ENCODE peak calls at places on chromosomes 6 and 20, in eight cellular contexts. A is fibroblast of pulmonary artery; O is cardiac muscle cell; K is NCI-H460; B is stimulated activated CD8-positive, alpha-beta memory T cell treated with anti-CD3 and anti-CD28 coated beads, Interleukin-15, amount 100 ng/mL, for 24 hours; F is kidney; C is left ventricle myocardium superior; V is EH. Q is an unnamed sample.

GRCh38 chr20:36744243-36744642 is 1.6 kb downstream of the NDRG3 start:
- DNase-seq in F (no peak), K (no peak), V (no peak), A (no peak), C (no peak), B (no peak), O (no peak), Q (no peak)

GRCh38 chr6:101776919-101777350 is 383.4 kb downstream of the GRIK2 start:
- DNase-seq in K (no peak), B (no peak), F (no peak), O (no peak), A (no peak), C (peak), V (no peak), Q (no peak)

GRCh38 chr6:29758761-29759160 is 35.5 kb downstream of the HLA-F start:
- DNase-seq in O (no peak), B (no peak), F (no peak), K (no peak), C (no peak), A (no peak), V (no peak), Q (peak)

GRCh38 chr20:37314099-37314498 is 24.6 kb downstream of the MANBAL start:
- DNase-seq in C (no peak), K (no peak), A (no peak), F (no peak), B (no peak), O (no peak), V (no peak), Q (no peak)

GRCh38 chr6:67252663-67253062 is 1382.4 kb upstream of the ADGRB3 start:
- DNase-seq in B (no peak), K (no peak), O (peak), V (no peak), A (no peak), C (no peak), F (no peak), Q (no peak)

GRCh38 chr6:26275663-26276062 is 89.3 kb upstream of the BTN3A2 start:
- DNase-seq in B (no peak), K (no peak), A (no peak), V (no peak), O (no peak), F (no peak), C (no peak), Q (no peak)

GRCh38 chr6:90471297-90471696 is 115.6 kb downstream of the MAP3K7 start:
- DNase-seq in B (no peak), A (no peak), O (no peak), F (no peak), K (no peak), V (no peak), C (no peak), Q (no peak)

GRCh38 chr6:125781307-125781868 is 9.4 kb upstream of the NCOA7 start:
- DNase-seq in A (peak), C (no peak), F (no peak), B (no peak), O (peak), K (no peak), V (peak), Q (no peak)

GRCh38 chr6:6972456-6972855 is 135.3 kb upstream of the RREB1 start:
- DNase-seq in B (no peak), O (peak), A (peak), F (no peak), K (no peak), V (peak), C (no peak), Q (no peak)

GRCh38 chr6:22589118-22589517 is 19.8 kb downstream of the HDGFL1 start:
- DNase-seq in K (no peak), A (no peak), V (no peak), O (no peak), B (no peak), C (no peak), F (no peak), Q (no peak)

GRCh38 chr6:14059791-14060436 is 57.7 kb upstream of the CD83 start:
- DNase-seq in B (no peak), C (peak), V (no peak), O (no peak), A (no peak), F (peak), K (no peak), Q (peak)

GRCh38 chr6:108698593-108699289 is 138.0 kb downstream of the FOXO3 start:
- DNase-seq in A (no peak), F (no peak), O (no peak), B (no peak), V (no peak), C (no peak), K (no peak), Q (no peak)

GRCh38 chr20:654427-654770 is 1.4 kb upstream of the SRXN1 start:
- DNase-seq in F (no peak), K (no peak), B (no peak), V (no peak), O (no peak), C (no peak), A (no peak), Q (no peak)

GRCh38 chr6:148501178-148501590 is 158.5 kb downstream of the SASH1 start:
- DNase-seq in C (no peak), B (no peak), K (peak), V (peak), A (peak), O (peak), F (no peak), Q (no peak)

GRCh38 chr20:9498322-9498721 is 16.1 kb upstream of the LAMP5 start:
- DNase-seq in B (no peak), O (no peak), K (no peak), C (no peak), F (no peak), V (peak), A (no peak), Q (no peak)

GRCh38 chr6:26360451-26361416 is 4.3 kb upstream of the BTN3A2 start:
- DNase-seq in A (no peak), V (no peak), C (no peak), K (no peak), O (no peak), F (no peak), B (no peak), Q (no peak)

GRCh38 chr6:49980898-49981297 is 11.5 kb upstream of the DEFB113 start:
- DNase-seq in B (no peak), V (no peak), F (no peak), O (no peak), A (no peak), C (no peak), K (peak), Q (no peak)

GRCh38 chr20:62819494-62820174 is 2.8 kb downstream of the COL9A3 start:
- DNase-seq in O (peak), V (peak), C (peak), F (no peak), K (no peak), A (peak), B (no peak), Q (no peak)

GRCh38 chr20:60349418-60349817 is 391.2 kb downstream of the CDH26 start:
- DNase-seq in V (no peak), A (no peak), O (no peak), C (no peak), B (no peak), F (no peak), K (no peak), Q (no peak)

GRCh38 chr20:10855031-10855430 is 181.2 kb upstream of the JAG1 start:
- DNase-seq in O (peak), B (no peak), K (no peak), V (peak), A (peak), F (no peak), C (no peak), Q (no peak)

GRCh38 chr6:45222380-45222779 is 105.8 kb upstream of the RUNX2 start:
- DNase-seq in C (no peak), F (no peak), V (no peak), O (peak), B (no peak), K (no peak), A (peak), Q (no peak)

GRCh38 chr6:141925001-141925400 is 207.7 kb upstream of the GJE1 start:
- DNase-seq in K (no peak), O (peak), F (no peak), B (no peak), C (no peak), V (peak), A (peak), Q (no peak)

GRCh38 chr6:123415844-123416468 is 220.8 kb downstream of the TRDN start:
- DNase-seq in A (peak), F (no peak), O (peak), K (peak), V (peak), B (no peak), C (no peak), Q (peak)

GRCh38 chr20:40959325-40960092 is 69.1 kb upstream of the TOP1 start:
- DNase-seq in C (no peak), V (no peak), K (no peak), F (no peak), B (no peak), A (no peak), O (no peak), Q (no peak)

Q was measured in lung.